ENCODE peak calls at places on chromosomes 12 and 14, in four cellular contexts. R, H, Q and D are unnamed samples.
A peak's percentile ranks its signal among the peaks of the same experiment; 100 is the strongest.

GRCh38 chr12:53759261-53759660 is 7.5 kb upstream of the CISTR start:
- DNase-seq in R (no peak), H (no peak), Q (no peak), D (no peak)

GRCh38 chr14:61089126-61089750 is 108.2 kb downstream of the SLC38A6 start:
- DNase-seq in R (no peak), H (no peak), Q (no peak), D (no peak)

GRCh38 chr12:3117144-3117581 is 40.0 kb downstream of the TSPAN9 start:
- DNase-seq in R (no peak), H (no peak), Q (no peak), D (no peak)

GRCh38 chr14:54572316-54572715 is 5.4 kb downstream of the SAMD4A start:
- DNase-seq in R (peak; percentile 38), H (peak; percentile 88), Q (peak; percentile 36), D (peak; percentile 65)

GRCh38 chr12:6124411-6125151 is at the start of gene VWF:
- DNase-seq in R (no peak), H (no peak), Q (no peak), D (peak; percentile 75)

GRCh38 chr12:17304503-17305347 is 698.8 kb upstream of the LMO3 start:
- DNase-seq in R (peak; percentile 7), H (no peak), Q (no peak), D (no peak)

GRCh38 chr12:79776111-79776510 is 85.3 kb upstream of the PAWR start:
- DNase-seq in R (peak; percentile 73), H (no peak), Q (no peak), D (no peak)

GRCh38 chr12:94504386-94504785 is 44.7 kb upstream of the CEP83 start:
- DNase-seq in R (no peak), H (no peak), Q (no peak), D (no peak)

GRCh38 chr12:24198070-24198469 is 248.6 kb upstream of the SOX5 start:
- DNase-seq in R (no peak), H (no peak), Q (no peak), D (no peak)

GRCh38 chr12:77685112-77685511 is 145.6 kb upstream of the NAV3 start:
- DNase-seq in R (peak; percentile 90), H (peak; percentile 82), Q (peak; percentile 55), D (peak; percentile 85)

GRCh38 chr12:132560831-132561783 is 49.3 kb downstream of the LRCOL1 start:
- DNase-seq in R (peak; percentile 54), H (peak; percentile 92), Q (peak; percentile 89), D (peak; percentile 90)

GRCh38 chr12:30823140-30823669 is 68.5 kb upstream of the CAPRIN2 start:
- DNase-seq in R (peak; percentile 51), H (peak; percentile 72), Q (no peak), D (peak; percentile 59)

GRCh38 chr14:96631621-96632362 is 129.6 kb downstream of the PAPOLA start:
- DNase-seq in R (no peak), H (no peak), Q (no peak), D (no peak)

GRCh38 chr12:106118-106561 is 39.6 kb downstream of the IQSEC3 start:
- DNase-seq in R (peak; percentile 7), H (peak; percentile 77), Q (peak; percentile 94), D (peak; percentile 63)

GRCh38 chr12:32777159-32777558 is 21.5 kb upstream of the YARS2 start:
- DNase-seq in R (no peak), H (no peak), Q (no peak), D (no peak)

GRCh38 chr12:19937161-19937560 is 431.2 kb upstream of the PDE3A start:
- DNase-seq in R (no peak), H (no peak), Q (no peak), D (no peak)

GRCh38 chr12:27293463-27293862 is 39.2 kb upstream of the BMAL2 start:
- DNase-seq in R (no peak), H (no peak), Q (no peak), D (no peak)

GRCh38 chr12:47736877-47737676 is 11.8 kb upstream of the ENDOU start:
- DNase-seq in R (peak; percentile 78), H (no peak), Q (no peak), D (no peak)

GRCh38 chr12:2294651-2295475 is 242.1 kb downstream of the CACNA1C start:
- DNase-seq in R (peak; percentile 71), H (no peak), Q (peak; percentile 45), D (no peak)

GRCh38 chr14:99043258-99043615 is 228.8 kb downstream of the BCL11B start:
- DNase-seq in R (no peak), H (no peak), Q (no peak), D (no peak)

GRCh38 chr14:94636744-94637412 is 24.7 kb downstream of the SERPINA3 start:
- DNase-seq in R (peak; percentile 23), H (peak; percentile 18), Q (no peak), D (peak; percentile 12)

GRCh38 chr14:23160924-23161522 is 22.4 kb downstream of the SLC7A8 start:
- DNase-seq in R (peak; percentile 93), H (peak; percentile 82), Q (no peak), D (peak; percentile 65)

GRCh38 chr12:58306266-58306995 is 365.1 kb downstream of the ATP23 start:
- DNase-seq in R (peak; percentile 33), H (no peak), Q (no peak), D (no peak)

GRCh38 chr12:5017638-5018348 is 25.9 kb upstream of the KCNA5 start:
- DNase-seq in R (no peak), H (peak; percentile 35), Q (no peak), D (no peak)

GRCh38 chr12:56115329-56115728 is 1.1 kb upstream of the RPL41 start:
- DNase-seq in R (peak; percentile 65), H (peak; percentile 42), Q (no peak), D (peak; percentile 23)

GRCh38 chr12:95173392-95174251 is 43.6 kb downstream of the FGD6 start:
- DNase-seq in R (peak; percentile 67), H (no peak), Q (no peak), D (no peak)

GRCh38 chr12:86774841-86775386 is 518.7 kb upstream of the MGAT4C start:
- DNase-seq in R (peak; percentile 45), H (no peak), Q (no peak), D (no peak)

GRCh38 chr14:77186911-77187648 is 5.5 kb downstream of the TMEM63C start:
- DNase-seq in R (peak; percentile 54), H (peak; percentile 36), Q (no peak), D (peak; percentile 64)

GRCh38 chr14:85453401-85453800 is 76.5 kb upstream of the FLRT2 start:
- DNase-seq in R (no peak), H (no peak), Q (no peak), D (no peak)

GRCh38 chr14:104531421-104532190 is 48.0 kb upstream of the C14orf180 start:
- DNase-seq in R (no peak), H (no peak), Q (no peak), D (no peak)

GRCh38 chr12:109822951-109823411 is 10.2 kb downstream of the TRPV4 start:
- DNase-seq in R (no peak), H (no peak), Q (no peak), D (no peak)

GRCh38 chr12:81759215-81759991 is at the start of gene PPFIA2:
- DNase-seq in R (peak; percentile 42), H (peak; percentile 81), Q (no peak), D (peak; percentile 70)

GRCh38 chr12:63420206-63420644 is 248.1 kb downstream of the DPY19L2 start:
- DNase-seq in R (peak; percentile 62), H (peak; percentile 97), Q (peak; percentile 67), D (peak; percentile 92)

GRCh38 chr14:67187210-67187609 is 2.0 kb upstream of the GARIN2 start:
- DNase-seq in R (peak; percentile 93), H (no peak), Q (no peak), D (no peak)

DNA sequence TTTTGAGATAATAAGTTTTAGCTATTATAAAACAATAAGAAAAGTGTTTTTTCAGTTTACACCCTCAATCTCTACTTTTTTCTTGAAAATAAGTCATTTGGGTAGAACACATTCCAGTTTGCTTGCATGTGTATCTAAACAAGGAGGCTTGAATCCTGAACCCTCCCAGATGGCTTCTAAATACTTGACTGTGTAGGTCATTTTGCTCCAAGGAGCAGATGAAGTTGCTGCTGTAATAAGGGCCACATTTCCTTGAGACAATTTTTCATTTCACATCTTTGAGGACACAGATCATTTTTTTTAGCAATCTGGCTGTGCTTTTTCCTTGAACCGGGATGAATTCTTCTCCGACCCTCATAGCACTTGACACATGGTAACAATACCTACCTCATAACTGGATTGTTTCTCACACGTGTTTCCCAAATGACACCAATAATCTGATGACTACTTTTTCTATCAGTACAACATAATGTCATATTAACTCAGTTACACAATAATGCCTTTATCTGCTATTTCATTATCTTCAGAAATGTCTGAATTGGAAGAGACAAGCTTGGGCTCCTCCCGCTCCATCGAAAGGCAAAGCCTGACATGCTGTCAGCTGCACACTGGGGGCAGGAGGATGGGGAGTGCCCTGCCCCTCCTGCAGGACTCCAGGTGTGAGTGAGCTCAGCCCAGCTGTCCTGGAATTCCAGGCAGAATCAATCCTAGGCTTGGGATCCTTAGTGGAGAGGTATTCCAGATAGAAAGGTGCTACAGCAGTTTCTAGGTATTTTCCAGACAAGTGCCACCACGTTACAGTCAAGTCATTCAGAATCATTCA is 30.9 kb downstream of the GPHB5 start:
- DNase-seq in R (peak; percentile 62), H (no peak), Q (no peak), D (no peak)
- TF ChIP-seq EZH2phosphoT487 in R (no peak), H (no peak), Q (no peak), D (no peak)

DNA sequence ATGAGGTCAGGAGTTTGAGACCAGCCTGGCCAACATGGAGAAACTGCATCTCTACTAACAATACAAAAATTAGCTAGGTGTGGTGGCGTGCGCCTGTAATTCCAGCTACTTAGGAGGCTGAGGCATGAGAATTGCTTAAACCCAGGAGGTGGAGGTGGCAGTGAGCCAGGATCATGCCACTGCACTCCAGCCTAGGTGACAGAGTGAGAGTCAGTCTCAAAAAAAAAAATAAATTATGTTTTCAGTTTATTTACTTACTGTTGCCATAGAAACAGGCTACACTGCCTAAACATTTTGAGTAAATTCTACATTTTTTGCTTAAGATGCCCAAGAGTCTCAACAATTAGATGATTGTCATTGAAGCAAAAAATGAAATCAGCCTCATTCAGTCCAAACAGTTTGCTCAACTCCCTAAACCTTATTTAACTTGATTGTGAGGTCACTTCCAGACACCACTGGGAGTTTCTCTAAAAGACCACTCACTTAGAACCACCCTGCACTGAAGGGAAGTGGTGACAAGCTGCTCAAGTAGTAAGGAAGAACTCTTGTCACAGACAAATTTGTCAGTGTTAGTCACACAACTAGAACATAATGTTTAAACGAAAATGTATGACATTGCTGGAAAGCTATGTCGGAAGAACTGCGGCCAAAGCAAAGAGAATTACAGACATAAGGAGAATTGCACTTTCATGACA is 9.8 kb upstream of the GNPNAT1 start:
- DNase-seq in R (peak; percentile 95), H (no peak), Q (no peak), D (no peak)
- TF ChIP-seq EZH2phosphoT487 in R (peak; percentile 69), H (no peak), Q (no peak), D (no peak)

DNA sequence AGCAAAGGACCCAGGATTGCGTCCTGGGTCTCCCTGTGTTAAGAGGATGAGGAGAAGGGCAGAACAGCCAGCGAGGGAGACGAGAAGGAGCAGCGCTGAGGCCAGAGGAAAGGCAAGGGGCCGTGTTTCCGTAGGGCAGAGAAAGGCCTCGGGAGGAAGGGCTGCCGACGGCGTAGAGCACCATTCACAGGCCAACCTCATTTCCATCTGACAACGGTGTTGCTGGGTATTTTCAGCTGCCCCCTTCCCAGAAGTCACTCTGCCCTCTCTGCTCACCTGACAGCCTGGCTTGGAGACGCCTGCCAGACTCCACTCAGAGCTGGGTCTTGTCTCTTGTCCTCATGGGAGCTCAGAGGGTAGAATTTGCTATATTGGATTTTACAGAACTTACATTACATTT is 51.4 kb downstream of the GPR68 start:
- DNase-seq in R (no peak), H (no peak), Q (no peak), D (no peak)
- TF ChIP-seq EZH2phosphoT487 in R (no peak), H (no peak), Q (no peak), D (no peak)

DNA sequence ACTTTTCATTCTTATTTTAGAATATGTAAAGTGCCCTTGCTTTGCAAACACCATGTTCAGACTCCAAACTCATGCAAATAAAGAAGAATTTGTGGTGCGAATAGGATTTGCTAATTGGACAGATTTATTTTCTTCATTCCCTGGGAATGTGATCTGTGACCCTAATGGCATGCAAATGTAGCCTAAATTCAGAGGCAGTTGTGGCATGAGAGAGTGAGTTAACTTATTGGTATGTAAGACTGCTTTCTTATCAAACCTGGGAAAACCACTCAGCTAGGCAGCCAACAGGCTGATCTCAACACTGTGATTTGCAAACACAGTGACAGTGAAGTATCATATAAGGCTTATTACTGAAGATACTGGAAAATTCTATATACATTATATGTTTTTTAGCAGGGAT is 10.0 kb downstream of the CAPZA3 start:
- DNase-seq in R (peak; percentile 77), H (peak; percentile 35), Q (no peak), D (no peak)
- TF ChIP-seq EZH2phosphoT487 in R (no peak), H (no peak), Q (no peak), D (no peak)